ENCODE peak calls at places on chromosomes 5 and 9, in six cellular contexts. C is stimulated activated naive CD8-positive, alpha-beta T cell treated with anti-CD3 and anti-CD28 coated beads, Interleukin-15, amount 100 ng/mL, for 72 hours; Y is brain microvascular endothelial cell; A is HTR-8/SVneo; M is naive thymus-derived CD8-positive, alpha-beta T cell; S is omental fat pad. N is an unnamed sample.

GRCh38 chr5:37850128-37850865 is 10.5 kb upstream of the GDNF start:
- DNase-seq in C (no peak), Y (no peak), A (no peak), M (no peak), S (no peak), N (no peak)

GRCh38 chr9:107927276-107927675 is 437.7 kb upstream of the KLF4 start:
- DNase-seq in C (no peak), Y (no peak), A (no peak), M (no peak), S (no peak), N (no peak)

GRCh38 chr5:180172447-180173197 is 36.4 kb downstream of the RASGEF1C start:
- DNase-seq in C (no peak), Y (no peak), A (no peak), M (no peak), S (no peak), N (no peak)

GRCh38 chr9:20651926-20652325 is 29.6 kb upstream of the MLLT3 start:
- DNase-seq in C (no peak), Y (no peak), A (no peak), M (no peak), S (no peak), N (no peak)

GRCh38 chr5:88269222-88269771 is 652 bp upstream of the TMEM161B start:
- DNase-seq in C (peak; percentile 16), Y (no peak), A (no peak), M (no peak), S (no peak), N (no peak)

GRCh38 chr5:132782101-132782500 is 5.1 kb upstream of the SEPTIN8 start:
- DNase-seq in C (no peak), Y (peak; percentile 53), A (peak; percentile 50), M (no peak), S (no peak), N (no peak)

GRCh38 chr5:18792145-18792544 is 1157.9 kb downstream of the TAF11L14 start:
- DNase-seq in C (no peak), Y (no peak), A (no peak), M (no peak), S (no peak), N (no peak)

GRCh38 chr5:134510970-134511795 is 14.3 kb upstream of the JADE2 start:
- DNase-seq in C (peak; percentile 65), Y (peak; percentile 35), A (peak; percentile 45), M (no peak), S (no peak), N (no peak)

N was measured in thoracic aorta.